ENCODE peak calls at places on chromosomes 12 and 14, in five cellular contexts. One of them, this sample, is unnamed.

GRCh38 chr14:68392393-68393085 is 400.3 kb downstream of the ZFP36L1 start:
- DNase-seq in cardiac fibroblast: peak
- DNase-seq in mesothelial cell of epicardium: no peak
- DNase-seq in GF-D8: no peak
- DNase-seq in B cell: peak
- DNase-seq in this sample: no peak

GRCh38 chr12:26633591-26634210 is 199.3 kb downstream of the ITPR2 start:
- DNase-seq in B cell: no peak
- DNase-seq in mesothelial cell of epicardium: no peak
- DNase-seq in cardiac fibroblast: peak
- DNase-seq in GF-D8: no peak
- DNase-seq in this sample: no peak

GRCh38 chr14:44829021-44829420 is 132.7 kb downstream of the KLHL28 start:
- DNase-seq in B cell: no peak
- DNase-seq in cardiac fibroblast: no peak
- DNase-seq in mesothelial cell of epicardium: no peak
- DNase-seq in GF-D8: no peak
- DNase-seq in this sample: no peak

GRCh38 chr14:101127239-101127638 is 223.7 kb upstream of the RTL1 start:
- DNase-seq in mesothelial cell of epicardium: no peak
- DNase-seq in cardiac fibroblast: no peak
- DNase-seq in B cell: no peak
- DNase-seq in GF-D8: no peak
- DNase-seq in this sample: no peak

GRCh38 chr12:116962197-116962596 is 51.4 kb downstream of the FBXW8 start:
- DNase-seq in B cell: no peak
- DNase-seq in mesothelial cell of epicardium: no peak
- DNase-seq in GF-D8: no peak
- DNase-seq in cardiac fibroblast: no peak
- DNase-seq in this sample: no peak

GRCh38 chr14:30985796-30986195 is 39.7 kb upstream of the AP4S1 start:
- DNase-seq in cardiac fibroblast: no peak
- DNase-seq in GF-D8: no peak
- DNase-seq in mesothelial cell of epicardium: no peak
- DNase-seq in B cell: no peak
- DNase-seq in this sample: no peak

GRCh38 chr12:53048033-53048779 is 1.7 kb upstream of the TNS2 start:
- DNase-seq in mesothelial cell of epicardium: no peak
- DNase-seq in cardiac fibroblast: no peak
- DNase-seq in B cell: no peak
- DNase-seq in GF-D8: no peak
- DNase-seq in this sample: no peak

GRCh38 chr12:101761347-101761746 is 22.1 kb upstream of the SYCP3 start:
- DNase-seq in mesothelial cell of epicardium: no peak
- DNase-seq in cardiac fibroblast: no peak
- DNase-seq in B cell: no peak
- DNase-seq in GF-D8: no peak
- DNase-seq in this sample: no peak

This sample was measured in NCI-H2081 treated with DMSO at 0.1 percent for 48 hours.